ENCODE peak calls at places on chromosome 5, in six cellular contexts. W, D, X, F, A and T are unnamed samples.

GRCh38 chr5:132222649-132223038 is 5.0 kb downstream of the P4HA2 start:
- DNase-seq in W (no peak), D (no peak), X (no peak), F (no peak), A (no peak), T (no peak)

GRCh38 chr5:178560911-178561310 is 29.3 kb downstream of the COL23A1 start:
- DNase-seq in W (no peak), D (no peak), X (no peak), F (no peak), A (no peak), T (no peak)

GRCh38 chr5:68240196-68240595 is 24.6 kb downstream of the PIK3R1 start:
- DNase-seq in W (no peak), D (no peak), X (no peak), F (no peak), A (no peak), T (no peak)

GRCh38 chr5:169094586-169095409 is 206.1 kb downstream of the SLIT3 start:
- DNase-seq in W (peak), D (no peak), X (no peak), F (no peak), A (no peak), T (no peak)

GRCh38 chr5:81747030-81747429 is 3.9 kb downstream of the SSBP2 start:
- DNase-seq in W (no peak), D (no peak), X (no peak), F (no peak), A (no peak), T (no peak)

GRCh38 chr5:131436081-131436480 is 172.2 kb downstream of the CDC42SE2 start:
- DNase-seq in W (no peak), D (no peak), X (no peak), F (no peak), A (no peak), T (no peak)

GRCh38 chr5:5886812-5887486 is 464.5 kb downstream of the ICE1 start:
- DNase-seq in W (peak), D (peak), X (no peak), F (no peak), A (no peak), T (no peak)

GRCh38 chr5:179293276-179293675 is 52.0 kb downstream of the ADAMTS2 start:
- DNase-seq in W (no peak), D (no peak), X (peak), F (peak), A (no peak), T (no peak)

GRCh38 chr5:14687023-14687665 is 22.6 kb downstream of the OTULIN start:
- DNase-seq in W (peak), D (no peak), X (no peak), F (no peak), A (no peak), T (no peak)